ENCODE peak calls at places on chromosomes 6 and 20, in four cellular contexts. V is upper lobe of right lung, O is stomach, L is ovary. J is an unnamed sample.

GRCh38 chr6:25016311-25016710 is 80.6 kb upstream of the RIPOR2 start:
- DNase-seq in V (no peak), O (no peak), L (no peak), J (no peak)

GRCh38 chr6:140230282-140230681 is 855.8 kb upstream of the CITED2 start:
- DNase-seq in L (no peak), V (peak), O (no peak), J (no peak)

GRCh38 chr6:163289445-163289844 is 125.1 kb upstream of the QKI start:
- DNase-seq in L (no peak), V (no peak), O (no peak), J (no peak)

GRCh38 chr20:16434087-16434664 is 139.1 kb downstream of the KIF16B start:
- DNase-seq in V (peak), L (peak), O (peak), J (peak)

GRCh38 chr6:162026843-162027242 is 700.7 kb downstream of the PRKN start:
- DNase-seq in O (no peak), V (no peak), L (no peak), J (no peak)

GRCh38 chr6:17556014-17556413 is 44.1 kb upstream of the FAM8A1 start:
- DNase-seq in V (no peak), O (no peak), L (no peak), J (no peak)

GRCh38 chr20:24560571-24561485 is 91.4 kb downstream of the SYNDIG1 start:
- DNase-seq in L (no peak), V (no peak), O (no peak), J (no peak)

GRCh38 chr6:143397229-143398222 is 53.0 kb downstream of the ADAT2 start:
- DNase-seq in L (peak), V (peak), O (peak), J (peak)

GRCh38 chr6:108874470-108875160 is 26.4 kb downstream of the ARMC2 start:
- DNase-seq in O (no peak), L (peak), V (no peak), J (peak)

GRCh38 chr6:105972440-105972839 is 113.7 kb upstream of the PRDM1 start:
- DNase-seq in L (no peak), O (no peak), V (no peak), J (no peak)

GRCh38 chr20:49344975-49345374 is 67.1 kb upstream of the ZNFX1 start:
- DNase-seq in L (peak), V (no peak), O (no peak), J (peak)

GRCh38 chr6:139778113-139778512 is 403.7 kb upstream of the CITED2 start:
- DNase-seq in O (no peak), V (no peak), L (no peak), J (no peak)

GRCh38 chr6:143301204-143301603 is 149.3 kb downstream of the ADAT2 start:
- DNase-seq in V (no peak), O (no peak), L (no peak), J (no peak)

GRCh38 chr20:44357555-44358130 is 2.1 kb downstream of the HNF4A start:
- DNase-seq in L (peak), V (no peak), O (no peak), J (no peak)

GRCh38 chr20:13681248-13682125 is 42.8 kb upstream of the TASP1 start:
- DNase-seq in L (no peak), V (no peak), O (no peak), J (no peak)

GRCh38 chr6:137808191-137808590 is 58.9 kb upstream of the TNFAIP3 start:
- DNase-seq in V (no peak), L (no peak), O (no peak), J (peak)

GRCh38 chr6:151044465-151045441 is 179.3 kb downstream of the MTHFD1L start:
- DNase-seq in O (peak), L (peak), V (peak), J (peak)

GRCh38 chr6:145506554-145506953 is 228.8 kb downstream of the EPM2A start:
- DNase-seq in V (no peak), O (peak), L (no peak), J (peak)

GRCh38 chr6:130409394-130410095 is 43.7 kb downstream of the TMEM200A start:
- DNase-seq in O (no peak), V (no peak), L (no peak), J (peak)

GRCh38 chr20:37163832-37164554 is 15.1 kb upstream of the RPN2 start:
- DNase-seq in O (no peak), L (no peak), V (no peak), J (no peak)

GRCh38 chr6:137224890-137225198 is 5.7 kb upstream of the IFNGR1 start:
- DNase-seq in V (no peak), L (no peak), O (no peak), J (no peak)

GRCh38 chr6:169862464-169863148 is 111.2 kb downstream of the ERMARD start:
- DNase-seq in O (peak), V (no peak), L (no peak), J (no peak)

GRCh38 chr6:34514593-34515472 is 41.3 kb downstream of the SPDEF start:
- DNase-seq in L (peak), O (no peak), V (peak), J (peak)

GRCh38 chr6:111642463-111643158 is 36.9 kb upstream of the TRAF3IP2 start:
- DNase-seq in V (peak), L (peak), O (peak), J (peak)

GRCh38 chr6:105321207-105321606 is 81.7 kb downstream of the PREP start:
- DNase-seq in V (no peak), O (peak), L (no peak), J (no peak)

GRCh38 chr20:10219452-10219791 is 792 bp downstream of the SNAP25 start:
- DNase-seq in V (peak), L (peak), O (peak), J (peak)

GRCh38 chr6:132399376-132400074 is 1.8 kb downstream of the MOXD1 start:
- DNase-seq in V (no peak), L (no peak), O (no peak), J (peak)

GRCh38 chr6:4582506-4582905 is 193.7 kb upstream of the CDYL start:
- DNase-seq in L (no peak), O (no peak), V (no peak), J (peak)

GRCh38 chr6:135146160-135146920 is 34.8 kb upstream of the MYB start:
- DNase-seq in O (no peak), V (no peak), L (no peak), J (peak)

GRCh38 chr20:11970243-11970836 is 52.6 kb downstream of the BTBD3 start:
- DNase-seq in V (no peak), L (no peak), O (no peak), J (no peak)

GRCh38 chr6:16700202-16700997 is 60.9 kb downstream of the ATXN1 start:
- DNase-seq in O (no peak), L (no peak), V (no peak), J (no peak)

GRCh38 chr6:166438211-166438861 is 55.6 kb upstream of the MPC1 start:
- DNase-seq in V (peak), L (no peak), O (peak), J (no peak)

GRCh38 chr6:26199057-26199772 is 112.0 kb downstream of the HFE start:
- DNase-seq in V (peak), L (peak), O (peak), J (peak)

GRCh38 chr20:43538855-43539700 is 19.7 kb upstream of the SGK2 start:
- DNase-seq in L (no peak), O (no peak), V (peak), J (no peak)

GRCh38 chr6:81696505-81696904 is 56.0 kb downstream of the TENT5A start:
- DNase-seq in V (no peak), L (no peak), O (peak), J (no peak)

GRCh38 chr6:166667886-166668620 is 41.0 kb upstream of the RPS6KA2 start:
- DNase-seq in V (no peak), O (no peak), L (no peak), J (no peak)

GRCh38 chr6:30781697-30782424 is 37.5 kb upstream of the IER3 start:
- DNase-seq in V (peak), O (peak), L (peak), J (peak)

GRCh38 chr6:13395272-13396237 is 67.2 kb upstream of the TBC1D7 start:
- DNase-seq in L (peak), V (no peak), O (peak), J (peak)

GRCh38 chr20:2093200-2093781 is 8.3 kb upstream of the STK35 start:
- DNase-seq in L (no peak), O (peak), V (no peak), J (no peak)
- TF ChIP-seq CTCF in L (no peak), O (peak), V (peak), J (peak)

GRCh38 chr20:8646026-8646425 is 422.9 kb upstream of the PLCB4 start:
- DNase-seq in L (no peak), O (no peak), V (no peak), J (peak)

GRCh38 chr20:8642247-8642646 is 426.6 kb upstream of the PLCB4 start:
- DNase-seq in L (no peak), O (no peak), V (no peak), J (no peak)

GRCh38 chr20:8647868-8648495 is 420.9 kb upstream of the PLCB4 start:
- DNase-seq in V (no peak), L (peak), O (no peak), J (peak)

GRCh38 chr20:8652396-8652795 is 416.5 kb upstream of the PLCB4 start:
- DNase-seq in O (no peak), L (no peak), V (no peak), J (no peak)

GRCh38 chr20:8646716-8647115 is 422.2 kb upstream of the PLCB4 start:
- DNase-seq in L (no peak), O (no peak), V (no peak), J (peak)
- H3K4me3 ChIP-seq in L (no peak), O (no peak), V (no peak), J (no peak)

GRCh38 chr6:90435207-90435899 is 138.7 kb upstream of the BACH2 start:
- DNase-seq in V (no peak), O (no peak), L (no peak), J (no peak)

GRCh38 chr6:90436403-90436802 is 139.8 kb upstream of the BACH2 start:
- DNase-seq in V (no peak), L (no peak), O (no peak), J (no peak)

GRCh38 chr6:90432408-90432775 is 135.7 kb upstream of the BACH2 start:
- DNase-seq in O (no peak), V (no peak), L (no peak), J (no peak)

GRCh38 chr6:90432937-90433336 is 136.3 kb upstream of the BACH2 start:
- DNase-seq in V (no peak), L (no peak), O (no peak), J (no peak)

DNA sequence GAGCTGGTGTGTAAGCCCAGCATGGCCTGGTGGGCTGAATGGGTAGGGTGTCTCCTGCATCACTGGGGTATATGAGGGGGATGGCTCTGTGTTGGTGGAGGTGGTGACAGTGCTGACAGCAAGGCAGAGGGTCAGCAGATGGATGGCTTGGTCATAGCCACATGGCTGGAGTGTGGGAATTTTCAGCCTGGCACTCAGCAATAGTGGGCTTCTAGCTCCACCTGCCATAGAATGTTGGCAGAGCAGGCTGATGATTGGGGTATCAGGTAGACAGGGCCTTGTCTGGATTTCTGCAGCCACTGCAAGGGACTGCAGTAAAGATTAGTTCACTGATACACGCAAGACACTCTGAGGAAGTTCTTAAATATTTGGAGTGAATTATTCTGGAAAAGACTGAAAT is 137.5 kb upstream of the BACH2 start:
- DNase-seq in L (no peak), O (no peak), V (no peak), J (no peak)
- TF ChIP-seq CTCF in L (no peak), O (no peak), V (no peak), J (no peak)

GRCh38 chr6:39008737-39009136 is 39.8 kb upstream of the GLP1R start:
- DNase-seq in L (no peak), O (no peak), V (no peak), J (no peak)
- H3K4me3 ChIP-seq in L (no peak), O (no peak), V (no peak), J (no peak)